ENCODE peak calls at places on chromosomes 3 and 15, in ten cellular contexts. One of them, this sample, is unnamed.

GRCh38 chr3:67031986-67032385 is 33.9 kb downstream of the KBTBD8 start:
- DNase-seq in GM03348: no peak
- DNase-seq in stimulated activated naive B cell treated with anti-CD40 and anti-IgM and Interleukin-4, amounts not matched to agents 10 μg/mL and 1 μg/mL and 100 μg/mL, for 72 hours: no peak
- DNase-seq in stimulated activated CD4-positive, alpha-beta T cell treated with anti-CD3 and anti-CD28 coated beads, Interleukin-4, amount 100 ng/mL, for 1 hour: no peak
- DNase-seq in central memory CD4-positive, alpha-beta T cell: no peak
- DNase-seq in left cardiac atrium: no peak
- DNase-seq in upper lobe of right lung: no peak
- DNase-seq in fibroblast of the aortic adventitia: no peak
- DNase-seq in glutamatergic neuron: no peak
- DNase-seq in EH: no peak
- DNase-seq in this sample: no peak

GRCh38 chr15:48696627-48697312 is 51.3 kb upstream of the FBN1 start:
- DNase-seq in GM03348: no peak
- DNase-seq in stimulated activated naive B cell treated with anti-CD40 and anti-IgM and Interleukin-4, amounts not matched to agents 10 μg/mL and 1 μg/mL and 100 μg/mL, for 72 hours: no peak
- DNase-seq in stimulated activated CD4-positive, alpha-beta T cell treated with anti-CD3 and anti-CD28 coated beads, Interleukin-4, amount 100 ng/mL, for 1 hour: no peak
- DNase-seq in central memory CD4-positive, alpha-beta T cell: no peak
- DNase-seq in left cardiac atrium: no peak
- DNase-seq in upper lobe of right lung: no peak
- DNase-seq in fibroblast of the aortic adventitia: peak
- DNase-seq in glutamatergic neuron: no peak
- DNase-seq in EH: peak
- DNase-seq in this sample: no peak

GRCh38 chr15:79989682-79990081 is 18.7 kb upstream of the BCL2A1 start:
- DNase-seq in GM03348: peak
- DNase-seq in stimulated activated naive B cell treated with anti-CD40 and anti-IgM and Interleukin-4, amounts not matched to agents 10 μg/mL and 1 μg/mL and 100 μg/mL, for 72 hours: no peak
- DNase-seq in stimulated activated CD4-positive, alpha-beta T cell treated with anti-CD3 and anti-CD28 coated beads, Interleukin-4, amount 100 ng/mL, for 1 hour: no peak
- DNase-seq in central memory CD4-positive, alpha-beta T cell: no peak
- DNase-seq in left cardiac atrium: no peak
- DNase-seq in upper lobe of right lung: peak
- DNase-seq in fibroblast of the aortic adventitia: peak
- DNase-seq in glutamatergic neuron: no peak
- DNase-seq in EH: peak
- DNase-seq in this sample: no peak

GRCh38 chr15:77695548-77695947 is 62.8 kb upstream of the LINGO1 start:
- DNase-seq in GM03348: no peak
- DNase-seq in stimulated activated naive B cell treated with anti-CD40 and anti-IgM and Interleukin-4, amounts not matched to agents 10 μg/mL and 1 μg/mL and 100 μg/mL, for 72 hours: no peak
- DNase-seq in stimulated activated CD4-positive, alpha-beta T cell treated with anti-CD3 and anti-CD28 coated beads, Interleukin-4, amount 100 ng/mL, for 1 hour: no peak
- DNase-seq in central memory CD4-positive, alpha-beta T cell: no peak
- DNase-seq in left cardiac atrium: no peak
- DNase-seq in upper lobe of right lung: no peak
- DNase-seq in fibroblast of the aortic adventitia: no peak
- DNase-seq in glutamatergic neuron: no peak
- DNase-seq in EH: no peak
- DNase-seq in this sample: no peak

GRCh38 chr3:177013681-177014280 is 183.5 kb downstream of the TBL1XR1 start:
- DNase-seq in GM03348: no peak
- DNase-seq in stimulated activated naive B cell treated with anti-CD40 and anti-IgM and Interleukin-4, amounts not matched to agents 10 μg/mL and 1 μg/mL and 100 μg/mL, for 72 hours: no peak
- DNase-seq in stimulated activated CD4-positive, alpha-beta T cell treated with anti-CD3 and anti-CD28 coated beads, Interleukin-4, amount 100 ng/mL, for 1 hour: no peak
- DNase-seq in central memory CD4-positive, alpha-beta T cell: no peak
- DNase-seq in left cardiac atrium: no peak
- DNase-seq in upper lobe of right lung: no peak
- DNase-seq in fibroblast of the aortic adventitia: no peak
- DNase-seq in glutamatergic neuron: no peak
- DNase-seq in EH: peak
- DNase-seq in this sample: no peak

GRCh38 chr3:45739944-45740343 is 50.7 kb downstream of the SACM1L start:
- DNase-seq in GM03348: no peak
- DNase-seq in stimulated activated naive B cell treated with anti-CD40 and anti-IgM and Interleukin-4, amounts not matched to agents 10 μg/mL and 1 μg/mL and 100 μg/mL, for 72 hours: no peak
- DNase-seq in stimulated activated CD4-positive, alpha-beta T cell treated with anti-CD3 and anti-CD28 coated beads, Interleukin-4, amount 100 ng/mL, for 1 hour: no peak
- DNase-seq in central memory CD4-positive, alpha-beta T cell: no peak
- DNase-seq in left cardiac atrium: no peak
- DNase-seq in upper lobe of right lung: no peak
- DNase-seq in fibroblast of the aortic adventitia: no peak
- DNase-seq in glutamatergic neuron: no peak
- DNase-seq in EH: no peak
- DNase-seq in this sample: no peak

GRCh38 chr3:30496496-30496966 is 109.9 kb upstream of the TGFBR2 start:
- DNase-seq in GM03348: peak
- DNase-seq in stimulated activated naive B cell treated with anti-CD40 and anti-IgM and Interleukin-4, amounts not matched to agents 10 μg/mL and 1 μg/mL and 100 μg/mL, for 72 hours: no peak
- DNase-seq in stimulated activated CD4-positive, alpha-beta T cell treated with anti-CD3 and anti-CD28 coated beads, Interleukin-4, amount 100 ng/mL, for 1 hour: no peak
- DNase-seq in central memory CD4-positive, alpha-beta T cell: no peak
- DNase-seq in left cardiac atrium: peak
- DNase-seq in upper lobe of right lung: no peak
- DNase-seq in fibroblast of the aortic adventitia: peak
- DNase-seq in glutamatergic neuron: no peak
- DNase-seq in EH: peak
- DNase-seq in this sample: no peak

GRCh38 chr15:67361100-67361499 is 106.5 kb downstream of the IQCH start:
- DNase-seq in GM03348: no peak
- DNase-seq in stimulated activated naive B cell treated with anti-CD40 and anti-IgM and Interleukin-4, amounts not matched to agents 10 μg/mL and 1 μg/mL and 100 μg/mL, for 72 hours: no peak
- DNase-seq in stimulated activated CD4-positive, alpha-beta T cell treated with anti-CD3 and anti-CD28 coated beads, Interleukin-4, amount 100 ng/mL, for 1 hour: no peak
- DNase-seq in central memory CD4-positive, alpha-beta T cell: no peak
- DNase-seq in left cardiac atrium: no peak
- DNase-seq in upper lobe of right lung: no peak
- DNase-seq in fibroblast of the aortic adventitia: no peak
- DNase-seq in glutamatergic neuron: no peak
- DNase-seq in EH: no peak
- DNase-seq in this sample: no peak

GRCh38 chr3:113405180-113405579 is 36.1 kb downstream of the CFAP44 start:
- DNase-seq in GM03348: peak
- DNase-seq in stimulated activated naive B cell treated with anti-CD40 and anti-IgM and Interleukin-4, amounts not matched to agents 10 μg/mL and 1 μg/mL and 100 μg/mL, for 72 hours: no peak
- DNase-seq in stimulated activated CD4-positive, alpha-beta T cell treated with anti-CD3 and anti-CD28 coated beads, Interleukin-4, amount 100 ng/mL, for 1 hour: no peak
- DNase-seq in central memory CD4-positive, alpha-beta T cell: no peak
- DNase-seq in left cardiac atrium: no peak
- DNase-seq in upper lobe of right lung: no peak
- DNase-seq in fibroblast of the aortic adventitia: peak
- DNase-seq in glutamatergic neuron: no peak
- DNase-seq in EH: peak
- DNase-seq in this sample: peak